ENCODE peak calls at places on chromosome 14, in nine cellular contexts. One of them, this sample, is unnamed.

GRCh38 chr14:77024171-77024627 is 4.3 kb downstream of the IRF2BPL start:
- DNase-seq in kidney epithelial cell: no peak
- DNase-seq in OCI-LY7: no peak
- DNase-seq in hepatocyte: peak
- DNase-seq in cardiac muscle cell: peak
- DNase-seq in astrocyte of the cerebellum: no peak
- DNase-seq in AG09309: no peak
- DNase-seq in cardiac fibroblast: peak
- DNase-seq in GM06990: no peak
- DNase-seq in this sample: no peak

GRCh38 chr14:93780811-93781210 is 7.5 kb downstream of the PRIMA1 start:
- DNase-seq in hepatocyte: no peak
- DNase-seq in GM06990: no peak
- DNase-seq in cardiac muscle cell: no peak
- DNase-seq in astrocyte of the cerebellum: no peak
- DNase-seq in OCI-LY7: no peak
- DNase-seq in cardiac fibroblast: no peak
- DNase-seq in AG09309: no peak
- DNase-seq in kidney epithelial cell: no peak
- DNase-seq in this sample: no peak

GRCh38 chr14:73754911-73755360 is 40.8 kb upstream of the PNMA1 start:
- DNase-seq in astrocyte of the cerebellum: peak
- DNase-seq in kidney epithelial cell: no peak
- DNase-seq in hepatocyte: peak
- DNase-seq in OCI-LY7: no peak
- DNase-seq in AG09309: no peak
- DNase-seq in cardiac fibroblast: peak
- DNase-seq in cardiac muscle cell: no peak
- DNase-seq in GM06990: no peak
- DNase-seq in this sample: no peak

GRCh38 chr14:106790189-106791036 is 1264.0 kb downstream of the TMEM121 start:
- DNase-seq in OCI-LY7: peak
- DNase-seq in astrocyte of the cerebellum: no peak
- DNase-seq in kidney epithelial cell: no peak
- DNase-seq in cardiac fibroblast: peak
- DNase-seq in hepatocyte: no peak
- DNase-seq in GM06990: peak
- DNase-seq in AG09309: no peak
- DNase-seq in cardiac muscle cell: no peak
- DNase-seq in this sample: no peak

GRCh38 chr14:34460841-34461240 is 1.2 kb downstream of the SPTSSA start:
- DNase-seq in cardiac muscle cell: no peak
- DNase-seq in AG09309: no peak
- DNase-seq in hepatocyte: no peak
- DNase-seq in astrocyte of the cerebellum: peak
- DNase-seq in OCI-LY7: no peak
- DNase-seq in cardiac fibroblast: peak
- DNase-seq in kidney epithelial cell: no peak
- DNase-seq in GM06990: no peak
- DNase-seq in this sample: no peak

GRCh38 chr14:102772781-102773570 is 4.3 kb upstream of the TRAF3 start:
- DNase-seq in kidney epithelial cell: no peak
- DNase-seq in AG09309: no peak
- DNase-seq in cardiac muscle cell: peak
- DNase-seq in GM06990: no peak
- DNase-seq in hepatocyte: no peak
- DNase-seq in astrocyte of the cerebellum: no peak
- DNase-seq in cardiac fibroblast: peak
- DNase-seq in OCI-LY7: peak
- DNase-seq in this sample: no peak

GRCh38 chr14:50619569-50620141 is 48.5 kb downstream of the SAV1 start:
- DNase-seq in cardiac muscle cell: peak
- DNase-seq in AG09309: peak
- DNase-seq in astrocyte of the cerebellum: peak
- DNase-seq in hepatocyte: peak
- DNase-seq in GM06990: peak
- DNase-seq in kidney epithelial cell: no peak
- DNase-seq in cardiac fibroblast: peak
- DNase-seq in OCI-LY7: peak
- DNase-seq in this sample: peak

GRCh38 chr14:101188571-101188915 is 285.0 kb upstream of the RTL1 start:
- DNase-seq in cardiac muscle cell: no peak
- DNase-seq in OCI-LY7: no peak
- DNase-seq in AG09309: no peak
- DNase-seq in cardiac fibroblast: no peak
- DNase-seq in GM06990: no peak
- DNase-seq in astrocyte of the cerebellum: no peak
- DNase-seq in kidney epithelial cell: no peak
- DNase-seq in hepatocyte: no peak
- DNase-seq in this sample: no peak

GRCh38 chr14:73729015-73729330 is 14.8 kb upstream of the PNMA1 start:
- DNase-seq in astrocyte of the cerebellum: no peak
- DNase-seq in GM06990: no peak
- DNase-seq in cardiac muscle cell: no peak
- DNase-seq in hepatocyte: no peak
- DNase-seq in cardiac fibroblast: no peak
- DNase-seq in AG09309: no peak
- DNase-seq in kidney epithelial cell: no peak
- DNase-seq in OCI-LY7: no peak
- DNase-seq in this sample: no peak

GRCh38 chr14:93120952-93121834 is 5.5 kb upstream of the ITPK1 start:
- DNase-seq in kidney epithelial cell: no peak
- DNase-seq in OCI-LY7: no peak
- DNase-seq in cardiac muscle cell: no peak
- DNase-seq in cardiac fibroblast: no peak
- DNase-seq in astrocyte of the cerebellum: no peak
- DNase-seq in GM06990: no peak
- DNase-seq in hepatocyte: no peak
- DNase-seq in AG09309: no peak
- DNase-seq in this sample: no peak

GRCh38 chr14:60974070-60974469 is 6.8 kb downstream of the TRMT5 start:
- DNase-seq in OCI-LY7: no peak
- DNase-seq in astrocyte of the cerebellum: no peak
- DNase-seq in cardiac fibroblast: peak
- DNase-seq in GM06990: no peak
- DNase-seq in hepatocyte: no peak
- DNase-seq in kidney epithelial cell: no peak
- DNase-seq in AG09309: no peak
- DNase-seq in cardiac muscle cell: peak
- DNase-seq in this sample: no peak

GRCh38 chr14:39739796-39740195 is 307.6 kb upstream of the FBXO33 start:
- DNase-seq in hepatocyte: no peak
- DNase-seq in GM06990: no peak
- DNase-seq in AG09309: no peak
- DNase-seq in OCI-LY7: no peak
- DNase-seq in astrocyte of the cerebellum: no peak
- DNase-seq in kidney epithelial cell: no peak
- DNase-seq in cardiac fibroblast: no peak
- DNase-seq in cardiac muscle cell: no peak
- DNase-seq in this sample: no peak

GRCh38 chr14:25371053-25371452 is 321.1 kb upstream of the STXBP6 start:
- DNase-seq in astrocyte of the cerebellum: no peak
- DNase-seq in kidney epithelial cell: no peak
- DNase-seq in AG09309: no peak
- DNase-seq in hepatocyte: no peak
- DNase-seq in OCI-LY7: no peak
- DNase-seq in GM06990: no peak
- DNase-seq in cardiac fibroblast: no peak
- DNase-seq in cardiac muscle cell: no peak
- DNase-seq in this sample: no peak

GRCh38 chr14:100402631-100403030 is 79.5 kb downstream of the SLC25A47 start:
- DNase-seq in kidney epithelial cell: no peak
- DNase-seq in hepatocyte: no peak
- DNase-seq in AG09309: no peak
- DNase-seq in cardiac fibroblast: no peak
- DNase-seq in GM06990: no peak
- DNase-seq in cardiac muscle cell: no peak
- DNase-seq in OCI-LY7: no peak
- DNase-seq in astrocyte of the cerebellum: no peak
- DNase-seq in this sample: no peak

DNA sequence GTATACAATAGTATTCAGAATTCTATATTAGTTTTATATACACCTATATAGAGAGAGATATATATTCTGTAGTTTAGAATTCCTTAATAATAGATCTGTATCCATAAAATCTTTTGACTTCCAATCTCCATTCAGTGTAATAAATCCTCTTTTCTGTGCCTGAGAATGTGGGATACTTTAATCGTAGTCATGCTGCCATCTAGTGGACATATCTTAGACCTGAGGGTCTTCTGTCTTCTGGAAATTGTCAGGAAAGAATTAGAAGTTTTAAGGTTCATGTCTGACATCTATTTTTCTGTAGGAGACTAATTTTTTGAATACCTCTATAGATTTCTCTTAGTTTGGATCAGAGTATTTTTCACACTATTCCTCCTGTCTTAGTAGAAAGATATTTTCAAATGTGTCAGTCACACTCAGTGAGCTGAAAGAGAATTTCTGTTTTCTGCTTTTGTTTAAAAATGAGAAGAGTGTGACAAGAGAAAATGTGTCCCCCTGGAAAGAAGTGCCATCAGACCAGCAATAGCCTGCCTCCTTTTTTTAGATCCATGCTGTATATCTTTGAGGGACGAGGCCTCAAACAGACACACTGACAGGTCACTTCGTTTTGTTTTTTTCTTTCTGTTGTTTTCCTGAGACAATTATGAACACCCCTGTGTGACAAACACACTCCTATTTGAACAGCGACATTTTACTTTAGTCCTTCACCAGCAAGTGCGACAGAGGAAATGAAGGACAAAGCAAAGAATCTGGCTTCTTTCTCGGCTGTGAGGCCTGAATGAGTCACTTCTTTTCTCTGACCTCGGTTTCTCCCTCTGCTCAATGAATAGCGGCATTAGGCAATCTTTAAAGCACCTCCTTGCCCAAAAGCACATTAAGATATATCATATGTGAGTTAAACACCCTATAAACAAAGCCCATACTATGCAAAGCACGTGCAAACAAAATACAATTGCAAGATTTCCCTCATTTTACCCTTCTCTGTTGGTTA is 96.3 kb downstream of the GALC start:
- DNase-seq in GM06990: no peak
- DNase-seq in kidney epithelial cell: no peak
- DNase-seq in cardiac muscle cell: peak
- DNase-seq in hepatocyte: peak
- DNase-seq in OCI-LY7: peak
- DNase-seq in cardiac fibroblast: peak
- DNase-seq in astrocyte of the cerebellum: peak
- DNase-seq in AG09309: no peak
- DNase-seq in this sample: peak
- TF ChIP-seq CTCF in GM06990: peak
- TF ChIP-seq CTCF in kidney epithelial cell: peak
- TF ChIP-seq CTCF in cardiac muscle cell: peak
- TF ChIP-seq CTCF in hepatocyte: peak
- TF ChIP-seq CTCF in OCI-LY7: peak
- TF ChIP-seq CTCF in cardiac fibroblast: peak
- TF ChIP-seq CTCF in astrocyte of the cerebellum: peak
- TF ChIP-seq CTCF in AG09309: peak
- TF ChIP-seq CTCF in this sample: peak

GRCh38 chr14:20989464-20989786 is 355 bp upstream of the METTL17 start:
- DNase-seq in cardiac fibroblast: no peak
- DNase-seq in cardiac muscle cell: no peak
- DNase-seq in hepatocyte: no peak
- DNase-seq in GM06990: no peak
- DNase-seq in AG09309: no peak
- DNase-seq in OCI-LY7: no peak
- DNase-seq in kidney epithelial cell: no peak
- DNase-seq in astrocyte of the cerebellum: no peak
- DNase-seq in this sample: no peak

GRCh38 chr14:20986811-20987210 is 3.0 kb upstream of the METTL17 start:
- DNase-seq in cardiac fibroblast: peak
- DNase-seq in kidney epithelial cell: peak
- DNase-seq in GM06990: no peak
- DNase-seq in OCI-LY7: no peak
- DNase-seq in AG09309: peak
- DNase-seq in astrocyte of the cerebellum: peak
- DNase-seq in hepatocyte: peak
- DNase-seq in cardiac muscle cell: no peak
- DNase-seq in this sample: peak

GRCh38 chr14:20989787-20990600 is at the start of gene METTL17:
- DNase-seq in AG09309: peak
- DNase-seq in cardiac fibroblast: peak
- DNase-seq in astrocyte of the cerebellum: peak
- DNase-seq in OCI-LY7: peak
- DNase-seq in kidney epithelial cell: peak
- DNase-seq in cardiac muscle cell: peak
- DNase-seq in GM06990: peak
- DNase-seq in hepatocyte: peak
- DNase-seq in this sample: peak

GRCh38 chr14:20988717-20989116 is 1.1 kb upstream of the METTL17 start:
- DNase-seq in hepatocyte: no peak
- DNase-seq in OCI-LY7: no peak
- DNase-seq in astrocyte of the cerebellum: no peak
- DNase-seq in GM06990: no peak
- DNase-seq in AG09309: no peak
- DNase-seq in cardiac fibroblast: no peak
- DNase-seq in kidney epithelial cell: no peak
- DNase-seq in cardiac muscle cell: no peak
- DNase-seq in this sample: no peak
- H3K4me3 ChIP-seq in hepatocyte: no peak
- H3K4me3 ChIP-seq in OCI-LY7: peak
- H3K4me3 ChIP-seq in astrocyte of the cerebellum: no peak
- H3K4me3 ChIP-seq in GM06990: no peak
- H3K4me3 ChIP-seq in AG09309: no peak
- H3K4me3 ChIP-seq in cardiac fibroblast: no peak
- H3K4me3 ChIP-seq in kidney epithelial cell: no peak
- H3K4me3 ChIP-seq in cardiac muscle cell: no peak
- H3K4me3 ChIP-seq in this sample: no peak

DNA sequence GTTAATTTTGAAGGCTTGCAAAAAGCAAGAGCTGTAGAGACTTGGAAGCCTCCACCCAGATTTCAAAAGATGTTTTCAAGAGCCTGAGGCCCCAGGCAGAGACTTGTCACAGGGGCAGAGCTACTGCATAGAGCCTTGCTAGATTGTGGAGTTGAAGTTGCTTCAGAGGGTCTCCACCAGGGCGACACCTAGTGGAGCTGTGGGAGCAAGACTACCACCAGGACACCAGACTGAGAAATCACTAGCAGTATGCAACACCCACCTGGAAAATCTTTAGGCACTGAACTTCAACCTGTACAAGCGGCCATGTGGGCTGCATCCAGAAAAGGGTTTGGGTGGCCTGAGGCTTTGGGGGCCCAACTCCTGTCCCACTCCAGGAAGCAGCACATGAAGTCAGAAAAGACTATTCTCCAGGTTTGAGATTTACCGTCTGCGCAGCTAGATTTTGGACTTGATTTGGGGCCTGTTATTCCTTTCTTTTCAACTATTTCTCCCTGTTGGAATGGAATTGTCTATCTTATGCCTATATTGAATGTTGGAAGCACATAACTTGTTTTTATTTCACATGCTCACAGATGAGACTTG is 508.5 kb downstream of the FLRT2 start:
- DNase-seq in kidney epithelial cell: no peak
- DNase-seq in OCI-LY7: peak
- DNase-seq in GM06990: no peak
- DNase-seq in astrocyte of the cerebellum: peak
- DNase-seq in cardiac muscle cell: peak
- DNase-seq in cardiac fibroblast: peak
- DNase-seq in AG09309: peak
- DNase-seq in hepatocyte: peak
- DNase-seq in this sample: no peak
- TF ChIP-seq CTCF in kidney epithelial cell: peak
- TF ChIP-seq CTCF in OCI-LY7: peak
- TF ChIP-seq CTCF in GM06990: peak
- TF ChIP-seq CTCF in astrocyte of the cerebellum: peak
- TF ChIP-seq CTCF in cardiac muscle cell: peak
- TF ChIP-seq CTCF in cardiac fibroblast: peak
- TF ChIP-seq CTCF in AG09309: peak
- TF ChIP-seq CTCF in hepatocyte: peak
- TF ChIP-seq CTCF in this sample: peak

GRCh38 chr14:52314521-52315354 is 626 bp downstream of the PTGER2 start:
- DNase-seq in cardiac muscle cell: peak
- DNase-seq in astrocyte of the cerebellum: no peak
- DNase-seq in kidney epithelial cell: no peak
- DNase-seq in AG09309: no peak
- DNase-seq in GM06990: peak
- DNase-seq in hepatocyte: peak
- DNase-seq in OCI-LY7: no peak
- DNase-seq in cardiac fibroblast: peak
- DNase-seq in this sample: no peak
- H3K4me3 ChIP-seq in cardiac muscle cell: peak
- H3K4me3 ChIP-seq in astrocyte of the cerebellum: peak
- H3K4me3 ChIP-seq in kidney epithelial cell: peak
- H3K4me3 ChIP-seq in AG09309: peak
- H3K4me3 ChIP-seq in GM06990: peak
- H3K4me3 ChIP-seq in hepatocyte: peak
- H3K4me3 ChIP-seq in OCI-LY7: no peak
- H3K4me3 ChIP-seq in cardiac fibroblast: peak
- H3K4me3 ChIP-seq in this sample: peak

This sample was measured in epithelial cell of proximal tubule.